ENCODE peak calls at places on chromosomes 2 and 18, in six cellular contexts. L is naive thymus-derived CD4-positive, alpha-beta T cell; O is cardiac muscle cell; F is upper lobe of right lung; N is spleen; J is keratinocyte. K is an unnamed sample.

GRCh38 chr2:111975053-111975552 is 76.7 kb downstream of the MERTK start:
- DNase-seq in L (no peak), O (no peak), F (no peak), N (no peak), J (peak), K (no peak)

GRCh38 chr2:199308567-199308966 is 149.2 kb downstream of the SATB2 start:
- DNase-seq in L (no peak), O (no peak), F (no peak), N (no peak), J (no peak), K (no peak)

GRCh38 chr2:109226128-109226527 is 97.1 kb downstream of the SH3RF3 start:
- DNase-seq in L (no peak), O (no peak), F (peak), N (no peak), J (no peak), K (no peak)

GRCh38 chr2:157441072-157441454 is 2.8 kb downstream of the CYTIP start:
- DNase-seq in L (peak), O (no peak), F (no peak), N (no peak), J (no peak), K (peak)

GRCh38 chr18:41732371-41732770 is 222.7 kb upstream of the PIK3C3 start:
- DNase-seq in L (no peak), O (no peak), F (no peak), N (no peak), J (no peak), K (no peak)

GRCh38 chr2:17805166-17805565 is 11.1 kb upstream of the MSGN1 start:
- DNase-seq in L (no peak), O (peak), F (no peak), N (no peak), J (no peak), K (no peak)

GRCh38 chr18:53534695-53535094 is 689.8 kb downstream of the MBD2 start:
- DNase-seq in L (no peak), O (no peak), F (no peak), N (no peak), J (no peak), K (no peak)

GRCh38 chr2:17628349-17629261 is 88.1 kb downstream of the VSNL1 start:
- DNase-seq in L (no peak), O (no peak), F (no peak), N (no peak), J (no peak), K (no peak)

GRCh38 chr2:113757059-113757657 is 716 bp upstream of the SLC35F5 start:
- DNase-seq in L (no peak), O (no peak), F (no peak), N (no peak), J (no peak), K (no peak)

GRCh38 chr2:70014959-70015358 is 53.5 kb upstream of the ASPRV1 start:
- DNase-seq in L (no peak), O (no peak), F (no peak), N (no peak), J (no peak), K (no peak)

GRCh38 chr2:132392211-132392610 is 24.4 kb upstream of the GPR39 start:
- DNase-seq in L (no peak), O (peak), F (no peak), N (no peak), J (no peak), K (no peak)

GRCh38 chr2:150483532-150483931 is 3.9 kb downstream of the RND3 start:
- DNase-seq in L (no peak), O (no peak), F (no peak), N (no peak), J (no peak), K (no peak)
- H3K4me3 ChIP-seq in L (no peak), O (no peak), F (peak), N (peak), J (peak), K (no peak)

DNA sequence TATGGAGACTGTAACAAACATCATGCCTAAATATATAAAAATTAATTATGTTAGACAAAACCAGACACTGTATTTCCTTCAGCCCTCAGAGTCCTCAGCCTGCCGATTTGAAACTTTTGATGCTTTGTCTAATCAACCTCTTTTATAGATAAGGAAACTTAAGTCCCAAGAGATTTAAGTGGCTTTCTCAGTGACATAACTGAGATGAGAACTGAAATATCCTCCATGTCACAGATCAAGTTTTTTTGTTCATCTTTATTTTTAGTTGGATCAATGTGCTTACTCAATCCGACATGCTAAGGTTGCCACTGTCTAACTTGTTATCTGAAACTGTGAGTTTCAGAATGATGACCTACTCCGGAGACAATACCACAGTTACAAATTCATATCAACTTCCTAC is 72.3 kb downstream of the BARD1 start:
- DNase-seq in L (no peak), O (no peak), F (no peak), N (no peak), J (no peak), K (peak)
- H3K4me3 ChIP-seq in L (no peak), O (no peak), F (no peak), N (no peak), J (no peak), K (peak)

GRCh38 chr2:218289639-218290315 is 2.5 kb downstream of the TMBIM1 start:
- DNase-seq in L (no peak), O (no peak), F (no peak), N (no peak), J (no peak), K (no peak)
- H3K4me3 ChIP-seq in L (peak), O (no peak), F (peak), N (no peak), J (peak), K (peak)

GRCh38 chr2:8535821-8536685 is 145.8 kb upstream of the ID2 start:
- DNase-seq in L (no peak), O (no peak), F (peak), N (peak), J (no peak), K (no peak)

GRCh38 chr2:8536686-8537571 is 144.9 kb upstream of the ID2 start:
- DNase-seq in L (no peak), O (no peak), F (peak), N (peak), J (no peak), K (no peak)

GRCh38 chr2:8538531-8538930 is 143.3 kb upstream of the ID2 start:
- DNase-seq in L (no peak), O (no peak), F (peak), N (peak), J (no peak), K (no peak)

GRCh38 chr2:8538951-8539621 is 142.8 kb upstream of the ID2 start:
- DNase-seq in L (no peak), O (no peak), F (peak), N (peak), J (no peak), K (no peak)

DNA sequence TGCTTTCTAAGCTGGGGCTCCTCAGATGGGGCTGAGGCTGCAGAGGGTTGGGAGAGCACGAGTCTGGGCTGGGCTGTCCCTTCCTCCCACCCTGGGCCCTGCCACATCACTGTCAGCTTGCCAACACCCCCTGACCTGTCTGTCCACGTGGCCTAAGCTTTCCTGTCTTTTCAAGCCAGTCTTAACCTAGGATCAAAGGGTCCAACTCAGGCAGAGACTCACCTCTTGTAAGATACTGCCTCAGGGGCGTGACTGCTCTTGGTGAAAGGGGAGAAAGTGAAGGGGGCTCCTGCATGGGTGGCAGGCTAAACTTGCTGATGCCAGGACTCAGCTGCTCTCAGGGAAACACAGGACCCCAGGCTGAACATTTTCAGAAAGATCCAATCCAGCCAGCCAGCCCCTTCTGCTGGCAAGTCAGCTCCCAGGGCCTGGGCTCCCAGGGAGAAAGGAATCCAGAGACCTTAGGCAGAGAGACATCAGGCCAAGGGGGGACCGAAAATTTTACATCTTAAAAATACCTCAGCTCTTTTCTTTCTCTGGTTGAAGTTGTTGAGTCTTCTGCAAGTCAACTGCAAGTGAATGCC is 144.2 kb upstream of the ID2 start:
- DNase-seq in L (no peak), O (no peak), F (peak), N (peak), J (no peak), K (no peak)
- H3K4me3 ChIP-seq in L (no peak), O (no peak), F (no peak), N (no peak), J (no peak), K (no peak)

GRCh38 chr2:119349289-119349688 is 17.3 kb downstream of the C2orf76 start:
- DNase-seq in L (no peak), O (no peak), F (no peak), N (no peak), J (no peak), K (no peak)

GRCh38 chr2:119350311-119350998 is 16.2 kb downstream of the C2orf76 start:
- DNase-seq in L (no peak), O (peak), F (no peak), N (no peak), J (no peak), K (no peak)

GRCh38 chr2:119354860-119355259 is 11.8 kb downstream of the C2orf76 start:
- DNase-seq in L (no peak), O (no peak), F (no peak), N (no peak), J (no peak), K (no peak)

GRCh38 chr2:119352357-119352756 is 14.3 kb downstream of the C2orf76 start:
- DNase-seq in L (no peak), O (peak), F (no peak), N (no peak), J (no peak), K (peak)
- H3K4me3 ChIP-seq in L (no peak), O (no peak), F (no peak), N (no peak), J (no peak), K (no peak)

GRCh38 chr2:219508933-219509779 is 5.1 kb upstream of the ASIC4 start:
- DNase-seq in L (no peak), O (no peak), F (no peak), N (no peak), J (no peak), K (no peak)

GRCh38 chr2:219508444-219508734 is 5.9 kb upstream of the ASIC4 start:
- DNase-seq in L (no peak), O (no peak), F (no peak), N (no peak), J (no peak), K (no peak)

GRCh38 chr2:219511547-219512325 is 2.5 kb upstream of the ASIC4 start:
- DNase-seq in L (no peak), O (no peak), F (no peak), N (no peak), J (no peak), K (no peak)

GRCh38 chr2:219510512-219511135 is 3.7 kb upstream of the ASIC4 start:
- DNase-seq in L (no peak), O (no peak), F (no peak), N (no peak), J (no peak), K (no peak)

GRCh38 chr2:219509780-219510511 is 4.3 kb upstream of the ASIC4 start:
- DNase-seq in L (peak), O (peak), F (no peak), N (no peak), J (no peak), K (peak)
- H3K4me3 ChIP-seq in L (no peak), O (peak), F (peak), N (peak), J (no peak), K (no peak)

GRCh38 chr2:974454-974853 is 23.8 kb downstream of the SNTG2 start:
- DNase-seq in L (peak), O (peak), F (no peak), N (no peak), J (no peak), K (no peak)

GRCh38 chr2:981759-982158 is 31.1 kb downstream of the SNTG2 start:
- DNase-seq in L (no peak), O (no peak), F (no peak), N (no peak), J (no peak), K (no peak)

GRCh38 chr2:981258-981657 is 30.6 kb downstream of the SNTG2 start:
- DNase-seq in L (no peak), O (no peak), F (no peak), N (no peak), J (no peak), K (no peak)

GRCh38 chr2:975095-975494 is 24.4 kb downstream of the SNTG2 start:
- DNase-seq in L (no peak), O (no peak), F (no peak), N (no peak), J (no peak), K (no peak)

DNA sequence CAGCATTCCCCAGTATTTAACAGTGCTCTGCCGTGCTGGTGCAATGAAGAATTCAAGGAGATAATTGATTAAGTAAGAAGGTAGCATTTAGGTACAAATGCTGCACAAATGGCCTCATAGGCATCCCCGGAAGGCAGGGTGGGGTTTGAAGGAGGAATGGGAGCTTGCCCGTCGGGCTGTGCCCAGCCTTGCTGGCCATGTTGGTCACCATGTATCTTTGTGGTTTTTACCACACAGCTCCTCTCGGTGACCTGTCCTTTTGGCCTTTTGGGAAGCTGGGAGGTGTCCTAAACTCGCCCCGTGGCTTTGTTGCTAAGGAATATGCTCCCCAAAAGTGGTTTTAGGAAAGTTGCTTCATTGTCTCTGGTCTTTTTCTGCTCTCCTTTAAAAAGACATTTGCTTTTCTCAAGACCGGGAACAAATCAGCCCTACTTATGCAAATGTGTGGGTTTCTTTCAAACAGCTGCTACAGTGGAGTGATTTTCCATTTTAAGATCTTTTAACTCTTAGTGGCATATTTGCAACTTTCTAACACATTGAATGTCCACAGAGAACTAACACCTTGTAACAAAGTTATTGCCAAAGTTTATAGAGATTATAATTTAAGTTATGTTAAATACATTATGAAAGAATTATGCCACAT is 28.8 kb downstream of the SNTG2 start:
- DNase-seq in L (no peak), O (no peak), F (no peak), N (no peak), J (no peak), K (no peak)
- H3K4me3 ChIP-seq in L (no peak), O (no peak), F (no peak), N (no peak), J (no peak), K (no peak)

K was measured in CD4-positive, CD25-positive, alpha-beta regulatory T cell.